ENCODE peak calls at places on chromosomes 16 and 17, in seven cellular contexts. A, W, R, E, O, Y and T are unnamed samples.

GRCh38 chr17:45376171-45376564 is 56.5 kb downstream of the ARHGAP27 start:
- DNase-seq in A (no peak), W (no peak), R (no peak), E (peak; percentile 62), O (no peak), Y (no peak), T (no peak)

GRCh38 chr17:15284537-15284936 is 19.4 kb upstream of the PMP22 start:
- DNase-seq in A (no peak), W (no peak), R (no peak), E (no peak), O (no peak), Y (no peak), T (no peak)

GRCh38 chr16:35795361-35796029 is 2336.1 kb downstream of the TP53TG3F start:
- DNase-seq in A (no peak), W (no peak), R (no peak), E (no peak), O (no peak), Y (no peak), T (peak; percentile 39)

GRCh38 chr16:29862383-29862883 is 593 bp downstream of the CDIPT start:
- DNase-seq in A (no peak), W (no peak), R (no peak), E (peak; percentile 45), O (no peak), Y (no peak), T (peak; percentile 40)

GRCh38 chr16:12617401-12617819 is 186.3 kb downstream of the CPPED1 start:
- DNase-seq in A (no peak), W (no peak), R (no peak), E (no peak), O (no peak), Y (no peak), T (no peak)

GRCh38 chr16:57482845-57483545 is 3.3 kb downstream of the DOK4 start:
- DNase-seq in A (no peak), W (peak; percentile 41), R (no peak), E (no peak), O (no peak), Y (no peak), T (no peak)

GRCh38 chr16:28100810-28101532 is 37.5 kb upstream of the GSG1L start:
- DNase-seq in A (peak; percentile 69), W (no peak), R (peak; percentile 18), E (no peak), O (no peak), Y (no peak), T (no peak)

GRCh38 chr16:13906426-13907089 is 13.4 kb upstream of the ERCC4 start:
- DNase-seq in A (no peak), W (no peak), R (no peak), E (no peak), O (no peak), Y (no peak), T (no peak)

GRCh38 chr17:37752482-37752881 is 7.6 kb upstream of the HNF1B start:
- DNase-seq in A (no peak), W (peak; percentile 75), R (no peak), E (no peak), O (no peak), Y (peak; percentile 76), T (no peak)

GRCh38 chr17:42849451-42850157 is 1.4 kb upstream of the AOC3 start:
- DNase-seq in A (no peak), W (no peak), R (peak; percentile 56), E (no peak), O (no peak), Y (no peak), T (no peak)

GRCh38 chr17:82503094-82503727 is 16.3 kb upstream of the FOXK2 start:
- DNase-seq in A (no peak), W (no peak), R (no peak), E (no peak), O (no peak), Y (no peak), T (no peak)

GRCh38 chr16:47519996-47520679 is 59.0 kb downstream of the PHKB start:
- DNase-seq in A (no peak), W (no peak), R (no peak), E (no peak), O (no peak), Y (peak; percentile 15), T (no peak)

GRCh38 chr17:46264456-46265198 is 30.3 kb upstream of the LRRC37A start:
- DNase-seq in A (no peak), W (peak; percentile 80), R (no peak), E (peak; percentile 65), O (no peak), Y (peak; percentile 91), T (no peak)

GRCh38 chr16:88800277-88800592 is 3.4 kb upstream of the CDT1 start:
- DNase-seq in A (no peak), W (no peak), R (no peak), E (no peak), O (no peak), Y (no peak), T (no peak)

GRCh38 chr16:88799569-88800276 is 3.9 kb upstream of the CDT1 start:
- DNase-seq in A (no peak), W (no peak), R (no peak), E (no peak), O (no peak), Y (no peak), T (no peak)

GRCh38 chr16:88796278-88796677 is 7.3 kb upstream of the CDT1 start:
- DNase-seq in A (no peak), W (no peak), R (no peak), E (no peak), O (no peak), Y (no peak), T (no peak)

GRCh38 chr16:88798073-88798472 is 5.5 kb upstream of the CDT1 start:
- DNase-seq in A (no peak), W (no peak), R (no peak), E (no peak), O (no peak), Y (no peak), T (no peak)

DNA sequence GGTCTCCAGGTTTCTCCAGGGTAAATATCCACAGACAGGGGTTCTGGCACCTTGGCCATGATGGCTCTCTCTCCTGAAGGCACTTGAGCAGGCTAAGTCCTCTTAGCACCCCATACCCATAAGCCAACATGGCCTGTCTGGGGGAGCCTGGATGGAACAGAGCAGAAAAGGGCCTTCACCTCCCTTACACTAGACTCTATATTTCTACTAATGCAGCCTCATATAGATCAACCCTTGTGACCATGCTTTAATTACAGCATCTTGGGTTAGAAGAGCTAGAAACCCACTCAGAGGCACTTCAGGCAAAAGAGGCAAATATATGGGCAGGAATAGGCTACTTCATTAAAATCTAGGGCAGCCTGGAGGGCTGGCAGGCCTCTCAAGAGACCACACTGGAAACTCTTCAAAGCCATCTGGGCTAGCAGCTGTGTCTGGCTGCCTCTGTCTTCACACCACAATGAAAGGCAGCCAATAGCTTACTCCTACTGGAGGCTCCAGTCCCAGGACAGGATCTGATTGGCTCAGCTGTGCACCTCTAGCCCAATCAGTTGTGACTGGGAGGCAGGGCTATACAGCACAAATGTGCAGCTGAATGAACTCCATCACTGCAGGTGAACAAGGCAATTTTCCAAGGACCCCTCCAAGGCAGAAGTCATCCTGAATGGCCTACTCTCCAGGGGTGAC is 4.7 kb upstream of the CDT1 start:
- DNase-seq in A (no peak), W (no peak), R (no peak), E (no peak), O (no peak), Y (no peak), T (no peak)
- H3K4me3 ChIP-seq in A (no peak overlapping the region), W (no peak overlapping the region), R (no peak overlapping the region), E (no peak overlapping the region), O (no peak overlapping the region), Y (no peak overlapping the region), T (no peak overlapping the region)

DNA sequence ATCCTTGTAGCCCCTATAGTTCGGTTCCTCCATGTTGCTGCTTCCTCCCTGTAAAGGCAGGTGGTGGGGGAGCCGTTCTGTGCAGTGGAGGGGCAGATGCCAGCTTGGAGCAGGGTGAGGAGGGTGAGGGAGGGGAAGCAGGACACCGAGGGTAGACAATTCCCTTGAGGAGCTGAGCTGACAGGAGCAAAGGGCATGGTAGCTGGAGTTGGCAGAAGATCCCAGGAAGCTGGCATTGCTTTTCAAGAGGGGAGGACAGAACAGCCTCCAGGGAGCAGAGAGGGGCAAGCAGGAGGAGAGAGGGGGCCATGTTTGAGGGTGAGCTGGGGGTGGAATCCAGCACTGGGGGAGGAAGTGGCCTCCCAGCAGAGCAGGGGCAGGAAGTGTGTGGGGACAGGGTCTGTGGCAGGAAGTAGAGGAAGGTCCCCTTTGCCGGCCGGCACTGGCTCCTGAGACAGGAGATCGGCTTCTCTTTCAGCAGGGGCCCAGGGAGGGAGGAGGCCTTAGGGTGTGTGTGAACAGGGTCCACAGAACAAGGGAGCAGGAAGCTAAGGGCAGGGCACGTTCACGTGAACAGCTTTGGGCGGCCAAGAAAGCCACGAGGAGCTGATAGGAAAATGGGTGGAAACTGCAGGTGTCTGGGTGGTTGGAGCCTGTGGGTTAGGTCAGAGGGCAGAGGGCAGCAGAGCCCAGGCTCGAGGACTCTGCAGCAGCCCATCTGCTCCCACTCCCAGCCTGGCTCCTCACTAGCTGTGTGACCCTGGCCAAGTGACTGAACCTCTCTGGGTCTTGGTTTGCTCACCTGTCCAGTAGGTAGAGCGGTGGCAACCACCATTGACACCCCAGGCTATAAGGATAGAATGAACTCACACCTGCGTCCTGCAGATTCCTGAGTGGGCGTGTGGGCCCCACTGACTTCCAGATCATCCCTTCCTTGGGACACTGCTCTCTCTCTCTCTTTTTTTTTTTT is 17.5 kb upstream of the SPNS2 start:
- DNase-seq in A (no peak), W (no peak), R (no peak), E (no peak), O (no peak), Y (no peak), T (no peak)
- H3K4me3 ChIP-seq in A (no peak overlapping the region), W (no peak overlapping the region), R (no peak overlapping the region), E (no peak overlapping the region), O (no peak overlapping the region), Y (no peak overlapping the region), T (no peak overlapping the region)

DNA sequence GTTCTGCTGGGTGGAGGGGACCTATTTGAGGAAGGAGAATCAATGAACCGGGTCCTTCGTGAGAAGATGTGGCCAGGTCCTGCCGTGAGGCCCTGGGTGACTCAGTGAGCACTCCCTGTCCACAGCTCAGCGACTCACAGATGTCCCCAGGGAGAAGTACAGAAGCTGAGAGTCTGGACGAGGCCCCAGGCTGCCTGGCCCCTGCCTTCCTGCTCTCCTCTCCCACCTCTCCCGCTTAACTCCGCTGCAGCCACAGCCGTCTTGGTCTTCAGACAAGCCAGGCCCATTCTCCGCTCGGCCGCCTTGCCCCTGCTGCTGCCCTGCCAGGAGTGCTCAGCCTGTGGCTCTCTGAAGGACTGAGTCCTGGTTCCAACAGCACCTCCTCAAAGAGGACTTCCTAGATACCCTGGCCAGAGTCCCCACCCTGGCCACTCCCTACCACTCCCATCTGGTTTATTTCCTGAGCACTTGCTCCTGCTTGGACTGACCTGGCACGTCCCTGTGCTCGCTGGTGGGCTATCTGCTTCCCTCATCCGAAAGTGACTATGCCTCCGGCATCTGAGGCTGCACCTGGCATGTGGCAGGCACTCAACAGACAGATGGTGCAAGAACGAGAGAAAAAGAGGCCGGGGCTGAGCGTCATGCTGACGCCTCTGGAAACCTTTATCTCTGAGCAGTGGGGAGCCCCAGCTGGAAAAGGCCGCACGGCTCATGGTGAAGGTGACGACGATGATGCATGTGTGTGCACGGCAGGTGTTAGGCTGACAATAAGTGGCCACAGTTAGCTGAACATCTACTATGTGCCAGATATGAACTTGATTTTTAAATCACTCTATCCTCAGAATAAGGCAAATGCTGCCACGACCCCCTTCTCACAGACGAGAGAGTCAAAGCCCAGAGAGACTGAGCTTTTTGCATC is 9.2 kb upstream of the TNFRSF13B start:
- DNase-seq in A (peak; percentile 79), W (no peak), R (no peak), E (no peak), O (no peak), Y (peak; percentile 7), T (no peak)
- H3K4me3 ChIP-seq in A (no peak overlapping the region), W (no peak overlapping the region), R (no peak overlapping the region), E (no peak overlapping the region), O (no peak overlapping the region), Y (no peak overlapping the region), T (no peak overlapping the region)

GRCh38 chr16:19168173-19169080 is at the start of gene SYT17:
- DNase-seq in A (no peak), W (no peak), R (no peak), E (peak; percentile 54), O (no peak), Y (no peak), T (peak; percentile 39)
- H3K4me3 ChIP-seq in A (peak within 1 kb of the TSS; percentile 8), W (peak within 1 kb of the TSS; percentile 37), R (peak within 1 kb of the TSS; percentile 48), E (peak within 1 kb of the TSS; percentile 89), O (peak within 1 kb of the TSS; percentile 71), Y (peak within 1 kb of the TSS; percentile 28), T (peak within 1 kb of the TSS; percentile 78)